ENCODE peak calls at places on chromosomes 2 and 18, in five cellular contexts. One of them, this sample, is unnamed.

GRCh38 chr2:31333527-31334183 is 80.9 kb downstream of the XDH start:
- DNase-seq in heart left ventricle: peak; percentile 67
- DNase-seq in heart right ventricle: peak; percentile 72
- DNase-seq in bronchial epithelial cell: peak; percentile 77
- DNase-seq in B cell: peak; percentile 87
- DNase-seq in this sample: peak; percentile 72

GRCh38 chr2:30666307-30666874 is 140.9 kb downstream of the CAPN13 start:
- DNase-seq in bronchial epithelial cell: peak; percentile 100
- DNase-seq in heart left ventricle: no peak
- DNase-seq in heart right ventricle: no peak
- DNase-seq in B cell: no peak
- DNase-seq in this sample: no peak

GRCh38 chr18:61965306-61965705 is 72.5 kb upstream of the RNF152 start:
- DNase-seq in bronchial epithelial cell: no peak
- DNase-seq in B cell: no peak
- DNase-seq in heart left ventricle: no peak
- DNase-seq in heart right ventricle: no peak
- DNase-seq in this sample: no peak

GRCh38 chr18:70500748-70501147 is 211.9 kb downstream of the SOCS6 start:
- DNase-seq in heart left ventricle: no peak
- DNase-seq in heart right ventricle: no peak
- DNase-seq in bronchial epithelial cell: no peak
- DNase-seq in B cell: no peak
- DNase-seq in this sample: no peak

GRCh38 chr2:74516070-74516633 is 1.9 kb downstream of the TLX2 start:
- DNase-seq in B cell: peak; percentile 79
- DNase-seq in heart right ventricle: peak; percentile 76
- DNase-seq in bronchial epithelial cell: peak; percentile 8
- DNase-seq in heart left ventricle: peak; percentile 67
- DNase-seq in this sample: peak; percentile 93

GRCh38 chr2:54206596-54206995 is 49.4 kb downstream of the TSPYL6 start:
- DNase-seq in B cell: no peak
- DNase-seq in bronchial epithelial cell: peak; percentile 35
- DNase-seq in heart left ventricle: no peak
- DNase-seq in heart right ventricle: no peak
- DNase-seq in this sample: peak; percentile 27

GRCh38 chr2:148813603-148814065 is 61.4 kb upstream of the KIF5C start:
- DNase-seq in B cell: peak; percentile 52
- DNase-seq in bronchial epithelial cell: no peak
- DNase-seq in heart left ventricle: no peak
- DNase-seq in heart right ventricle: no peak
- DNase-seq in this sample: peak; percentile 87

GRCh38 chr2:196404276-196404675 is 232.9 kb upstream of the STK17B start:
- DNase-seq in B cell: no peak
- DNase-seq in heart right ventricle: no peak
- DNase-seq in heart left ventricle: no peak
- DNase-seq in bronchial epithelial cell: peak; percentile 38
- DNase-seq in this sample: no peak

GRCh38 chr2:6977095-6977777 is 60.0 kb downstream of the RNF144A start:
- DNase-seq in B cell: no peak
- DNase-seq in bronchial epithelial cell: peak; percentile 39
- DNase-seq in heart right ventricle: peak; percentile 74
- DNase-seq in heart left ventricle: peak; percentile 74
- DNase-seq in this sample: no peak

GRCh38 chr2:148534416-148535205 is 109.9 kb upstream of the EPC2 start:
- DNase-seq in heart right ventricle: peak; percentile 42
- DNase-seq in B cell: peak; percentile 37
- DNase-seq in heart left ventricle: peak; percentile 34
- DNase-seq in bronchial epithelial cell: peak; percentile 8
- DNase-seq in this sample: no peak

GRCh38 chr2:75424936-75425619 is 135.7 kb downstream of the EVA1A start:
- DNase-seq in heart right ventricle: no peak
- DNase-seq in bronchial epithelial cell: peak; percentile 31
- DNase-seq in heart left ventricle: no peak
- DNase-seq in B cell: no peak
- DNase-seq in this sample: no peak

GRCh38 chr2:217903142-217903858 is 99.5 kb downstream of the TNS1 start:
- DNase-seq in heart left ventricle: no peak
- DNase-seq in bronchial epithelial cell: no peak
- DNase-seq in heart right ventricle: no peak
- DNase-seq in B cell: no peak
- DNase-seq in this sample: no peak

GRCh38 chr2:200735061-200735460 is 76.6 kb upstream of the BZW1 start:
- DNase-seq in heart right ventricle: no peak
- DNase-seq in B cell: no peak
- DNase-seq in heart left ventricle: no peak
- DNase-seq in bronchial epithelial cell: no peak
- DNase-seq in this sample: no peak

GRCh38 chr2:113275556-113276215 is 3.0 kb downstream of the PAX8 start:
- DNase-seq in B cell: no peak
- DNase-seq in heart left ventricle: no peak
- DNase-seq in bronchial epithelial cell: no peak
- DNase-seq in heart right ventricle: no peak
- DNase-seq in this sample: no peak

GRCh38 chr18:49050462-49050861 is 99.7 kb upstream of the SMAD7 start:
- DNase-seq in B cell: no peak
- DNase-seq in heart right ventricle: no peak
- DNase-seq in heart left ventricle: no peak
- DNase-seq in bronchial epithelial cell: no peak
- DNase-seq in this sample: no peak

GRCh38 chr18:33821503-33821902 is 243.5 kb downstream of the ASXL3 start:
- DNase-seq in bronchial epithelial cell: peak; percentile 96
- DNase-seq in heart right ventricle: no peak
- DNase-seq in B cell: no peak
- DNase-seq in heart left ventricle: no peak
- DNase-seq in this sample: no peak

GRCh38 chr2:45930396-45930792 is 278.9 kb downstream of the PRKCE start:
- DNase-seq in B cell: no peak
- DNase-seq in bronchial epithelial cell: no peak
- DNase-seq in heart right ventricle: no peak
- DNase-seq in heart left ventricle: no peak
- DNase-seq in this sample: no peak

GRCh38 chr2:105487142-105488069 is 88.6 kb upstream of the FHL2 start:
- DNase-seq in heart right ventricle: peak; percentile 57
- DNase-seq in B cell: no peak
- DNase-seq in heart left ventricle: peak; percentile 88
- DNase-seq in bronchial epithelial cell: no peak
- DNase-seq in this sample: no peak

GRCh38 chr2:9382604-9383235 is 40.6 kb downstream of the ITGB1BP1 start:
- DNase-seq in heart right ventricle: no peak
- DNase-seq in bronchial epithelial cell: no peak
- DNase-seq in heart left ventricle: no peak
- DNase-seq in B cell: no peak
- DNase-seq in this sample: no peak

GRCh38 chr2:11967946-11968465 is 221.6 kb downstream of the LPIN1 start:
- DNase-seq in B cell: no peak
- DNase-seq in heart left ventricle: peak; percentile 81
- DNase-seq in bronchial epithelial cell: peak; percentile 96
- DNase-seq in heart right ventricle: peak; percentile 59
- DNase-seq in this sample: no peak

GRCh38 chr2:163665051-163665450 is 70.8 kb downstream of the FIGN start:
- DNase-seq in B cell: no peak
- DNase-seq in heart left ventricle: no peak
- DNase-seq in bronchial epithelial cell: no peak
- DNase-seq in heart right ventricle: no peak
- DNase-seq in this sample: no peak

GRCh38 chr2:193867454-193867853 is 1672.7 kb upstream of the TMEFF2 start:
- DNase-seq in heart right ventricle: no peak
- DNase-seq in heart left ventricle: no peak
- DNase-seq in bronchial epithelial cell: no peak
- DNase-seq in B cell: no peak
- DNase-seq in this sample: no peak

GRCh38 chr2:60295591-60295962 is 257.9 kb downstream of the BCL11A start:
- DNase-seq in heart left ventricle: no peak
- DNase-seq in B cell: no peak
- DNase-seq in bronchial epithelial cell: no peak
- DNase-seq in heart right ventricle: no peak
- DNase-seq in this sample: no peak

GRCh38 chr2:20093263-20094141 is 42.1 kb upstream of the LAPTM4A start:
- DNase-seq in B cell: no peak
- DNase-seq in heart right ventricle: peak; percentile 49
- DNase-seq in bronchial epithelial cell: peak; percentile 64
- DNase-seq in heart left ventricle: peak; percentile 68
- DNase-seq in this sample: no peak

GRCh38 chr2:60553496-60553991 is at the start of gene BCL11A:
- DNase-seq in heart right ventricle: peak; percentile 53
- DNase-seq in bronchial epithelial cell: peak; percentile 83
- DNase-seq in B cell: peak; percentile 78
- DNase-seq in heart left ventricle: peak; percentile 84
- DNase-seq in this sample: peak; percentile 42

GRCh38 chr2:230885467-230886130 is 20.9 kb downstream of the ITM2C start:
- DNase-seq in bronchial epithelial cell: no peak
- DNase-seq in heart right ventricle: no peak
- DNase-seq in B cell: no peak
- DNase-seq in heart left ventricle: no peak
- DNase-seq in this sample: peak; percentile 74

GRCh38 chr2:142179686-142180085 is 48.9 kb upstream of the LRP1B start:
- DNase-seq in heart right ventricle: no peak
- DNase-seq in B cell: no peak
- DNase-seq in heart left ventricle: no peak
- DNase-seq in bronchial epithelial cell: peak; percentile 51
- DNase-seq in this sample: no peak

GRCh38 chr2:20393986-20394385 is 43.3 kb upstream of the PUM2 start:
- DNase-seq in bronchial epithelial cell: no peak
- DNase-seq in heart left ventricle: no peak
- DNase-seq in heart right ventricle: no peak
- DNase-seq in B cell: no peak
- DNase-seq in this sample: no peak

GRCh38 chr18:3985664-3986063 is 469.4 kb downstream of the DLGAP1 start:
- DNase-seq in bronchial epithelial cell: peak; percentile 93
- DNase-seq in heart left ventricle: no peak
- DNase-seq in B cell: no peak
- DNase-seq in heart right ventricle: no peak
- DNase-seq in this sample: no peak

GRCh38 chr2:239583879-239584859 is 183.3 kb upstream of the HDAC4 start:
- DNase-seq in heart right ventricle: no peak
- DNase-seq in bronchial epithelial cell: no peak
- DNase-seq in B cell: no peak
- DNase-seq in heart left ventricle: no peak
- DNase-seq in this sample: no peak

GRCh38 chr18:23822590-23823385 is 133.5 kb downstream of the LAMA3 start:
- DNase-seq in bronchial epithelial cell: peak; percentile 29
- DNase-seq in B cell: no peak
- DNase-seq in heart right ventricle: no peak
- DNase-seq in heart left ventricle: no peak
- DNase-seq in this sample: no peak

GRCh38 chr18:54777118-54777791 is 51.0 kb upstream of the RAB27B start:
- DNase-seq in heart right ventricle: no peak
- DNase-seq in B cell: no peak
- DNase-seq in heart left ventricle: no peak
- DNase-seq in bronchial epithelial cell: peak; percentile 23
- DNase-seq in this sample: no peak

DNA sequence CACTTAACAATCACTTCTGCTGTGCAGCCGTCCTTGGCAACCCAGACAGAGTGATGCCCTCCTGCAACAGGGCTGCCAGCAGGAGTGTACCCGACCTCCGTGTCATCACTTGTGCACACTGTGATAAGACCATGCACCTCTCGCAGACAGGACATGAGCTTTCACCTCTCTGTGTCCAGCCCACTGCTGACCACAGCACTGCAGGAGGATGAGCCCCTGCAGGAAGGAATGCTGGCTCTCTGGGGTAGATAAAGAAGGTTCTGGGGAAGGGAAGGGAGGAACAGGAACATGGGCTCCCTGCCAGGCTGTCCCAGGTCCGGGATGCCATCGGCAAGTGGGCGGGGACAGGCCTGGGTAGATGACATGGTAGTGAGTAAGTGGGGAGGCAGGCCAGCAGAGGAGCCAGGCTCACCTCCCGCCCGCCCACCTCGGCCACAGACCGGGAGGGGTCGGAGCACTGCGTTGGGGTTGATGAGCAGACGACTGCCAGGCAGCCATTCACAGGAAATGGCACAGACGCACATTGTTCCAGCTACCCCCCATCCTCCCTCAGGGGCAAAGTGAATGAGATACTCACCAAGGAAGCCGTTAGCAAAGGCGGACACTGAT is 18.6 kb upstream of the COL6A3 start:
- DNase-seq in B cell: no peak
- DNase-seq in heart right ventricle: no peak
- DNase-seq in heart left ventricle: no peak
- DNase-seq in bronchial epithelial cell: peak; percentile 98
- DNase-seq in this sample: no peak
- TF ChIP-seq CTCF in B cell: no peak
- TF ChIP-seq CTCF in heart right ventricle: no peak
- TF ChIP-seq CTCF in heart left ventricle: no peak
- TF ChIP-seq CTCF in bronchial epithelial cell: no peak
- TF ChIP-seq CTCF in this sample: no peak

DNA sequence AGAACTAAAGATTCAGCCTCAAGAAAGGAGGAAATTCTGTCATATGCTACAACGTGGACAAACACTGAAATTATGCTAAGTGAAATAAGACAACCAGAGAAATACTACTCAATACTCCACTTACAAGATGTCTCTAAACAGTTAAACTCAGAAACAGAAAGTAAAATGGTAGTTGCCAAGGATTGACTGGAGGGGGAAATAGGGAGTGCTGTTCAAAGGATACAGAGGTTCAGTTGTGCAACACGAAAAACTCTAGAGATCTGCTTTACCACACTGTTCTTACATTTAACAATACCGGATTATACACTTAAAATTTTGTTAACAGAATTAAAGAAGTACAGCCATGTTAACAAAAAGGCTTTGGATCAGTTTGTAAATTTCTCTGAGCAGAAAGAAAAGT is 39.8 kb upstream of the C2orf15 start:
- DNase-seq in heart right ventricle: no peak
- DNase-seq in heart left ventricle: no peak
- DNase-seq in B cell: no peak
- DNase-seq in bronchial epithelial cell: no peak
- DNase-seq in this sample: no peak
- TF ChIP-seq CTCF in heart right ventricle: no peak
- TF ChIP-seq CTCF in heart left ventricle: no peak
- TF ChIP-seq CTCF in B cell: no peak
- TF ChIP-seq CTCF in bronchial epithelial cell: no peak
- TF ChIP-seq CTCF in this sample: no peak

GRCh38 chr2:143282684-143283083 is 153.5 kb downstream of the ARHGAP15 start:
- DNase-seq in B cell: no peak
- DNase-seq in heart left ventricle: no peak
- DNase-seq in heart right ventricle: no peak
- DNase-seq in bronchial epithelial cell: no peak
- DNase-seq in this sample: no peak
- TF ChIP-seq CTCF in B cell: peak; percentile 55
- TF ChIP-seq CTCF in heart left ventricle: no peak
- TF ChIP-seq CTCF in heart right ventricle: no peak
- TF ChIP-seq CTCF in bronchial epithelial cell: peak; percentile 19
- TF ChIP-seq CTCF in this sample: no peak

DNA sequence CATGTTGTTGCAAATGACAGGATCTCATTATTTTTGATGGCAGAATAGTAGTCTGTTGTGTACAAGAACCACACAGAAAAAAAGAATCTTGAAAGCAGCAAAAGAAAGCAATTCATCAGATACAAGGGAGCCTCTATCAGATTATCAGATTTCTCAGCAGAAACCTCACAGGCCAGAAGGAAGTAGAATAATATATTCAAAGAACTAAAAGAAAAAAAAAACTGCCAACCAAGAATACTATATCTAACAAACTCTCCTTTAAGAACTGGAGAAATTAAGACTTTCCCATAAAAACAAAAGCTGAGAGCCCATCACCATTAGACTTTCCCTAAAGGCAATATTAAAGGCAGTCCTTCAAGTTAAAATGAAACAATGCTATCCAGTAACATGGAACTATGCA is 15.4 kb downstream of the SULT1C4 start:
- DNase-seq in bronchial epithelial cell: no peak
- DNase-seq in B cell: no peak
- DNase-seq in heart right ventricle: no peak
- DNase-seq in heart left ventricle: no peak
- DNase-seq in this sample: no peak
- TF ChIP-seq CTCF in bronchial epithelial cell: no peak
- TF ChIP-seq CTCF in B cell: no peak
- TF ChIP-seq CTCF in heart right ventricle: no peak
- TF ChIP-seq CTCF in heart left ventricle: no peak
- TF ChIP-seq CTCF in this sample: no peak

This sample was measured in GM10248.